ENCODE peak calls at places on chromosomes 1 and 21, in four cellular contexts. H is thyroid gland, L is psoas muscle, W is epithelial cell of proximal tubule. I is an unnamed sample.

GRCh38 chr1:186282466-186282865 is 92.6 kb downstream of the TPR start:
- DNase-seq in H (no peak), L (no peak), W (no peak), I (no peak)

GRCh38 chr1:16073490-16074104 is at the start of gene FAM131C:
- DNase-seq in H (peak; percentile 53), L (no peak), W (no peak), I (no peak)

GRCh38 chr1:37234941-37235418 is 200.7 kb upstream of the GRIK3 start:
- DNase-seq in H (no peak), L (no peak), W (no peak), I (no peak)

GRCh38 chr1:84603941-84604830 is 29.9 kb upstream of the CTBS start:
- DNase-seq in H (no peak), L (peak; percentile 53), W (no peak), I (no peak)

GRCh38 chr1:218330043-218330623 is 15.0 kb upstream of the TGFB2 start:
- DNase-seq in H (no peak), L (no peak), W (no peak), I (no peak)

GRCh38 chr1:226648421-226648820 is 90.7 kb downstream of the ITPKB start:
- DNase-seq in H (no peak), L (peak; percentile 19), W (no peak), I (no peak)

GRCh38 chr1:115491303-115492018 is 150.3 kb upstream of the VANGL1 start:
- DNase-seq in H (peak; percentile 57), L (no peak), W (no peak), I (no peak)

GRCh38 chr1:20063861-20064292 is 6.1 kb upstream of the PLA2G5 start:
- DNase-seq in H (no peak), L (no peak), W (peak; percentile 35), I (peak; percentile 33)

GRCh38 chr1:68213843-68214242 is 18.5 kb downstream of the WLS start:
- DNase-seq in H (peak; percentile 58), L (peak; percentile 88), W (no peak), I (peak; percentile 59)

GRCh38 chr1:156075158-156075557 is 7.1 kb downstream of the MEX3A start:
- DNase-seq in H (no peak), L (no peak), W (no peak), I (no peak)

GRCh38 chr1:220681220-220681847 is 8.8 kb upstream of the C1orf115 start:
- DNase-seq in H (no peak), L (no peak), W (no peak), I (no peak)

GRCh38 chr1:244768804-244769203 is 66.7 kb upstream of the COX20 start:
- DNase-seq in H (no peak), L (no peak), W (no peak), I (no peak)

GRCh38 chr1:218938259-218938658 is 235.4 kb upstream of the LYPLAL1 start:
- DNase-seq in H (no peak), L (no peak), W (no peak), I (no peak)

GRCh38 chr1:22621761-22622160 is 14.7 kb upstream of the C1QA start:
- DNase-seq in H (no peak), L (peak; percentile 12), W (no peak), I (no peak)

GRCh38 chr1:230167419-230167852 is 100.4 kb downstream of the GALNT2 start:
- DNase-seq in H (no peak), L (no peak), W (no peak), I (no peak)

GRCh38 chr1:209398330-209398991 is 185.1 kb upstream of the CAMK1G start:
- DNase-seq in H (no peak), L (no peak), W (no peak), I (no peak)

GRCh38 chr1:17768651-17769241 is 13.6 kb downstream of the ACTL8 start:
- DNase-seq in H (peak; percentile 13), L (peak; percentile 64), W (peak; percentile 13), I (peak; percentile 33)

GRCh38 chr21:43578677-43579313 is 80.5 kb downstream of the HSF2BP start:
- DNase-seq in H (no peak), L (no peak), W (no peak), I (no peak)

GRCh38 chr21:34553199-34553952 is 41.4 kb upstream of the KCNE1 start:
- DNase-seq in H (no peak), L (no peak), W (no peak), I (no peak)

GRCh38 chr1:245458761-245459174 is 304.0 kb downstream of the KIF26B start:
- DNase-seq in H (no peak), L (no peak), W (no peak), I (no peak)

GRCh38 chr21:42060166-42060565 is 11.0 kb upstream of the UMODL1 start:
- DNase-seq in H (no peak), L (no peak), W (no peak), I (no peak)

GRCh38 chr1:41678141-41678878 is 193.8 kb upstream of the EDN2 start:
- DNase-seq in H (no peak), L (peak; percentile 89), W (no peak), I (no peak)

GRCh38 chr1:10245674-10246073 is 35.3 kb downstream of the KIF1B start:
- DNase-seq in H (no peak), L (no peak), W (no peak), I (no peak)

GRCh38 chr1:111658622-111659021 is 39.0 kb downstream of the RAP1A start:
- DNase-seq in H (no peak), L (no peak), W (no peak), I (no peak)

GRCh38 chr1:39301606-39302005 is 97.1 kb downstream of the MACF1 start:
- DNase-seq in H (no peak), L (no peak), W (no peak), I (no peak)

GRCh38 chr1:243946946-243947345 is 96.9 kb upstream of the AKT3 start:
- DNase-seq in H (no peak), L (no peak), W (no peak), I (no peak)

GRCh38 chr1:240526321-240526720 is 85.6 kb downstream of the GREM2 start:
- DNase-seq in H (peak; percentile 18), L (peak; percentile 60), W (no peak), I (no peak)

DNA sequence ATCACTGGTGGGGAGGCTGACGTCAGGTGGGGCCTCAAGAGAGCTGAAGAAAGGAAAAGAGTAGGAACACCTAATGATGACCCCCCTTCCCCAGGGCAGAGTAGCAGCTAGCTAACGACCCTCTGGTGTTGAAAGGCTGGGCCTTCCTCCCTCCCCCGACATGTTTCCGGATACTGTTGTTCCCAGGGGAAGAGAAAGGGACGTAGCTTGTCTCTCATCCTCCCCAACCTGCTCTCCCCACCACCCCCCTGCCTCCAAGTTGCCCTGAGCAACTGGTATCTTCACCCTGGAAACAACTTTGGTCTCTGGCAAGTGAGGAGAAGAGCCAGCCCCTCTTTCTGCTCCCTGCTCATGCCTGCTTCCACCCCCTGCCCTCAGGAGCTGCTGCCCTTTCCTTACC is 2.4 kb downstream of the SEMA6C start:
- DNase-seq in H (no peak), L (no peak), W (no peak), I (no peak)
- H3K4me3 ChIP-seq in H (no peak overlapping the region), L (peak overlapping the region; percentile 76), W (no peak overlapping the region), I (no peak overlapping the region)

DNA sequence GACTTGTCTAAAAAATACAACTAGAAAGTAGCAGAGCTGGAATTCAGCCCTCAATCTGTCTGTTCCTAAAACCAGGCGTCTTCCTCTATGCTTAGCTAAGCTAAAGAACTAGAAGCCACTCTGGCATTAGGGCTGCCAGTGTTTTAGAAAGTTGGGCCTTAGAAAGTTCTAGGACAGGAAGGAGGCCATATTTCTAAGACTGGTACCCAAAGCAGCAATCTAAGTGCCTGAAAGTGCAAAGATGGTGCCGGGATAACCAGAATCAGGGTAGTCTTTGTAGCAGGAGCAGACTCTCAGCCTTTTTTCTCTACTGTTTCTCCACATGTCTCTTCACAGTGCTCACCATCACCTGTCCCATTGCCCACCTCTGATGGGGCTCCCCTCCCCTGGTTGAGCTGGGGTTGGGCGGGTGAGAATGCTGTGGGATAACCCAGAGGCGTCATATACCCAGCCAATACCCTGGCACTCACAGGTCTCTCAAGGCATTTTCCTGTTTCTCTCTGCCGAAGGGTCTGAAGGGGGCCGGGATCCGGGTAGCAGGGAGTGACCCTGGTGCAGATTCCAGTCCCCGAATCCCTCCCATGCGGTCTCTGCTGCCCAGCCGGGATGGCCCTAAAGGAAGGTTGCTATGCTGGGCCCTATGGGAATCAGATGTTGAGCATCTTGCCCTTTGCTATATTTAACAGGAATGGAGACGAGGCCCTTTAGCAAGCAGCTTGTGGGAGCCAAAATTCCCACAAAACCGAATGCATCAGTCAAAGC is 1.1 kb upstream of the RCSD1 start:
- DNase-seq in H (no peak), L (no peak), W (no peak), I (no peak)
- H3K4me3 ChIP-seq in H (no peak overlapping the region), L (peak overlapping the region; percentile 87), W (no peak overlapping the region), I (no peak overlapping the region)

GRCh38 chr1:82848043-82848442 is 1047.3 kb downstream of the ADGRL2 start:
- DNase-seq in H (no peak), L (no peak), W (no peak), I (no peak)
- H3K4me3 ChIP-seq in H (no peak overlapping the region), L (no peak overlapping the region), W (no peak overlapping the region), I (no peak overlapping the region)

GRCh38 chr1:176993587-176993986 is 170.9 kb downstream of the ASTN1 start:
- DNase-seq in H (no peak), L (no peak), W (no peak), I (no peak)

GRCh38 chr1:176994926-176995596 is 169.5 kb downstream of the ASTN1 start:
- DNase-seq in H (no peak), L (no peak), W (no peak), I (no peak)

GRCh38 chr1:176998396-176998795 is 166.1 kb downstream of the ASTN1 start:
- DNase-seq in H (no peak), L (no peak), W (no peak), I (no peak)

GRCh38 chr1:177001556-177001955 is 163.0 kb downstream of the ASTN1 start:
- DNase-seq in H (no peak), L (no peak), W (no peak), I (no peak)

DNA sequence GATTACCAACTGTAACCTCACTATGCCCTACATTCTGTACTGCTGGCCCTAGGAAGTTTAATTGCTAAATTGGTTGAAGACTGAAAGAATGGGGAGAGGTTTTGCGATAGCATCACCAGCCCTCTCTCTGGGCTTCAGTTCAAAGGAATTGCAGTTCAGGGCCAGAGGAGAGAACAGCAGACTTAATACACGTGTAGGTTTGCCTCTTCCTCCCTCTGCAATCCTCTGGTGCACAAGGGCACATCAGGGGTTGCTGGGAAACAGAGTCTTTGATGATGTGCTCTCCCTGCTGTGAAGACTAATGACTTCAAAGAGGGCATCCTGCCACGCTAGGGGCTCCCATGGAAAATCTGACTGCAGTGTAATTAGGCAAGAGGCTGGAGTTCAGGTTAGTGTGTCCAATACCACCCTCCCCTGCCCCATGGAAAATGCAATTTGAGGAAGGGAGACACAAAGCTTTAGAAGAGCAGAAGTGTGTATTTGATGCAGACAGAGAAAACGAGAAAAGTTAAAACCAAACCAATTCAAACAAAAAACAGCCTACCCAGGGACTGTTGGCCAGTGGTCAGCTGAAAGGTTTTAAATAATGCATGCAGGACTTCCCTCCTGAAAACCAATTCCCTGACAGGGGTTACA is 167.9 kb downstream of the ASTN1 start:
- DNase-seq in H (no peak), L (no peak), W (no peak), I (no peak)
- H3K4me3 ChIP-seq in H (no peak overlapping the region), L (no peak overlapping the region), W (no peak overlapping the region), I (no peak overlapping the region)

GRCh38 chr1:3423896-3424610 is 30.4 kb upstream of the ARHGEF16 start:
- DNase-seq in H (no peak), L (no peak), W (no peak), I (no peak)
- H3K4me3 ChIP-seq in H (no peak overlapping the region), L (no peak overlapping the region), W (no peak overlapping the region), I (no peak overlapping the region)

DNA sequence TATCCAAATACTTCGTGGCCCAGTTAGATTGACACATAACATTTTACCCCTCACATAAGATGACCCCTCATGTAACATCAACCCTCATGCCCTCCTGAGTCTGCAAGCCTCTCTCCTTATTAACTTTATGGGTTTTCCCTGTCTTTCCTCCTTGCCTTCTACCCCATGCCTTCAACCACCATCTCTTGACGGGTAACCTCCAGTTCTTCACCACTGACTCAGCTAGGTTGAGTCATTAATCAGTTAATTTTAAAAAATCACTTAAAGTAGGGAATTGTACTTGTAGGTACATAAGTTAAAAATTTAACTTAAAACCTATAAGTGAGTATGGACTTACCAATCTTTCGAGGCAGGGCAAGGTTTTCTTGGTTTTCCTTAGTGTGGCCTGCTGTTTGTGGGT is 330.7 kb downstream of the CAMTA1 start:
- DNase-seq in H (no peak), L (no peak), W (no peak), I (no peak)
- H3K4me3 ChIP-seq in H (no peak overlapping the region), L (no peak overlapping the region), W (no peak overlapping the region), I (no peak overlapping the region)

I was measured in lung.